ENCODE peak calls at places on chromosomes 7 and 10, in four cellular contexts. D is SK-N-SH, Z is H1, O is GM12878. X is an unnamed sample.

GRCh38 chr7:50285259-50285658 is 19.3 kb upstream of the IKZF1 start:
- DNase-seq in O (no peak), Z (no peak), D (no peak), X (no peak)

GRCh38 chr10:21134645-21135395 is 237.7 kb upstream of the NEBL start:
- DNase-seq in Z (no peak), D (no peak), O (no peak), X (peak; percentile 27)

GRCh38 chr7:151611878-151612277 is 92.2 kb upstream of the RHEB start:
- DNase-seq in D (no peak), O (no peak), Z (no peak), X (no peak)

GRCh38 chr7:157758468-157759245 is 421.9 kb downstream of the DNAJB6 start:
- DNase-seq in D (no peak), Z (no peak), O (no peak), X (no peak)

GRCh38 chr10:111200505-111201186 is 123.8 kb downstream of the ADRA2A start:
- DNase-seq in D (no peak), O (no peak), Z (no peak), X (no peak)

GRCh38 chr7:117505238-117505637 is 25.4 kb downstream of the CFTR start:
- DNase-seq in O (no peak), Z (no peak), D (no peak), X (no peak)

GRCh38 chr10:7787150-7787856 is 490 bp downstream of the KIN start:
- DNase-seq in D (no peak), O (no peak), Z (no peak), X (no peak)

GRCh38 chr10:10397906-10398305 is 619.8 kb upstream of the CELF2 start:
- DNase-seq in Z (no peak), D (no peak), O (no peak), X (no peak)

GRCh38 chr7:3158501-3158900 is 114.8 kb upstream of the CARD11 start:
- DNase-seq in Z (no peak), D (no peak), O (no peak), X (no peak)

DNA sequence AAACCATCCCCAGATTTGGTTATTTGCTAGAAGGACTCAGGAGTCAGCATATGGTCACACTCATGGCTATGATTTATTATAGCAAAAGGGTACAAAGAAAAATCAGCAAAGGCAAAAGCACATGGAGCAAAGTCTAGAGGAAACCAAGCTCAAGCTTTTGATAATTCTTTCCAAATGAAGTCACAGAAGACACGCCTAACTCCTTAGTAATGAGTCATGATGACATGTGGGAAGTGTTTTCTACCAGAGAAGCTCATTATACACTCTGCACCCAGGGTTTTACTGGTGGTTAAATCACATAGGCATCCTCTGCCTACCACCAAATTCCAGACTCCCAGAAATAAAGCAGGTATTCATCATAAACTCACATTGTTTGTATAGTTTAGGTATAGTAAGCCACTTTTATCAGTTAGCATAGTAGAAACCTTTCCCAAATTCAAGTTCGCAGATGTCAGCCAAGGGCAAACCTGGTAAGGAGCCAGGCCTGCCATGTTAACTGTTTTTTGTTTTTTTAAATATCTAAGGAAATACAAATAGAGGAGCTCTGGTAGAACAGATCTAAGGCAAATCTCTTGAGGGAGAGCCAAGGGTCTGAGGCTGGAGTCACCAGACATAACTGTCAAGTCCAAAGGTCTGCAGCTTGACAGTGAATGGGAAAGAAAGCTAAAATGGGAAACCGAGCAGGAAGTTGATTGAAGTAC is 15.4 kb upstream of the HIBADH start:
- DNase-seq in D (no peak), Z (no peak), O (no peak), X (peak; percentile 83)
- TF ChIP-seq TCF12 in D (peak; percentile 93), Z (no peak), O (no peak), X (no peak)

GRCh38 chr7:6395898-6396582 is 51.7 kb downstream of the DAGLB start:
- DNase-seq in Z (no peak), O (no peak), D (no peak), X (no peak)

GRCh38 chr7:6402041-6402440 is 45.7 kb downstream of the DAGLB start:
- DNase-seq in D (no peak), O (no peak), Z (no peak), X (no peak)

GRCh38 chr7:6401536-6401935 is 46.2 kb downstream of the DAGLB start:
- DNase-seq in D (no peak), O (no peak), Z (no peak), X (no peak)

GRCh38 chr7:6399351-6399750 is 48.4 kb downstream of the DAGLB start:
- DNase-seq in O (no peak), D (no peak), Z (no peak), X (no peak)

DNA sequence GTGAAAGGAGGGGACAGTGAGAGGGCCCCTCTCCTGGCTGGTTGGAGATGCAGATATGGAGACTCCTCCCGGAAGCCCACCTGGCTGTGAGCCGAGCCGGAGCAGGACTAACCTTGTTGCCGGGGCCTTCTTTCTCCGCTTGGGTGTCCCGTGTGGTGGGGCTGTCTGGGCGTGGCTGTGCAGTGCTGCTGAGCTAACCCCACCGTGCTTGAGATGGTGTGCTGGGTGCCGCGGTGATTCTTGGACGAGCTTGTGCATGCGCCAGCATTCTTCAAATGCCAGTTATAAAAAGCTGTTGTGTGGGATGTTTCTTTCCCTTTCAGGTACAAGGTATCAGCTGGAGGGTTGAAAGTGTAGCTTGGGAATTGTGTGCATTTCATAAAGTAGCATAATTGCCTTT is 48.8 kb downstream of the DAGLB start:
- DNase-seq in Z (no peak), O (no peak), D (no peak), X (no peak)
- TF ChIP-seq TCF12 in Z (no peak), O (no peak), D (no peak), X (no peak)

GRCh38 chr7:33918401-33919120 is 13.2 kb downstream of the BMPER start:
- DNase-seq in D (no peak), O (no peak), Z (no peak), X (no peak)
- TF ChIP-seq TCF12 in D (no peak), O (no peak), Z (no peak), X (no peak)

GRCh38 chr7:134811798-134812197 is 32.4 kb downstream of the CALD1 start:
- DNase-seq in O (no peak), Z (no peak), D (no peak), X (no peak)
- TF ChIP-seq TCF12 in O (no peak), Z (no peak), D (peak; percentile 72), X (no peak)

DNA sequence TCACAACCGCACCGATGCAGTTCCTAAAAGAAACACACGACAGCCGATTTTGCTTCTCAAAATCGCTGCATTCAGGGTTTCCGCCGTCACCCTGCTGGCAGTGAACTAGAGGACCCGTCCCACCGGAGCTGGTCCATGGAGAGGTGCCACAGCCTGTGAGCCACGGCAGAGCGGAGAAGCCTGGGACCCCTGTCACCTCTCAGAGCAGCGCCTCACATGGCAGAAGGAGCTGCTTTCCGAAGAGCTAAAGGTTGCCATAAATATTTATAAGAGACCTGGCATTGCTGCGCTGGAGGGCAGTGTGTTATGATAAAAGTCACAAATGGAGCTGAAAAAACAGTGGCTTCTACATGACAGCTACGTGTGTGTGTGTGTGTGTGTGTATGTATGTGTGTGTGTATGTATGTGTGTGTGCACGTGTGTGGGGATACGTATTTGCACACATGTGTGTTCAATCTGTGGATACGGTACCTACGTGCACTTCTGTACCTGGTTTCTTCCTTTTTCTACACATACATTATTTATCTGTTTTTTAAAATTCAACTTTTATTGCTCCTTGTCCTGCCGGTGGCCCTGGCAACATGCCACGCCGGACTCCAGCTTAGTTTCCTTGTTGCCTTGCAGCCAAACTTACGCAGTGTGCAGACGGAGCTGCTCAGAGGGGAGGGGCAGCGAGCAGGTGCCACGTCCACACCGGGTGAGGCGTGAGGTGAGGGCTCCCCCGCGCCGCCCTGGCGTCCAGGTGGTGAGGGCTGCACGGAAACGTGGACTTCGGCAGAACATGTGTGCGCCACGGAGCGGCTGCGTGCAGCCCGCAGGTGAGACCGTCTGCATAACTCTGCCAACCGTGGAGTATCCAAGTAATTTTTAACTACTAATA is 115.2 kb upstream of the PITRM1 start:
- DNase-seq in O (no peak), D (no peak), Z (no peak), X (no peak)
- TF ChIP-seq TCF12 in O (no peak), D (no peak), Z (no peak), X (no peak)

GRCh38 chr7:78383096-78383495 is 584.5 kb downstream of the PHTF2 start:
- DNase-seq in Z (no peak), O (no peak), D (no peak), X (no peak)

GRCh38 chr7:78377532-78377931 is 579.0 kb downstream of the PHTF2 start:
- DNase-seq in O (no peak), Z (no peak), D (no peak), X (no peak)

DNA sequence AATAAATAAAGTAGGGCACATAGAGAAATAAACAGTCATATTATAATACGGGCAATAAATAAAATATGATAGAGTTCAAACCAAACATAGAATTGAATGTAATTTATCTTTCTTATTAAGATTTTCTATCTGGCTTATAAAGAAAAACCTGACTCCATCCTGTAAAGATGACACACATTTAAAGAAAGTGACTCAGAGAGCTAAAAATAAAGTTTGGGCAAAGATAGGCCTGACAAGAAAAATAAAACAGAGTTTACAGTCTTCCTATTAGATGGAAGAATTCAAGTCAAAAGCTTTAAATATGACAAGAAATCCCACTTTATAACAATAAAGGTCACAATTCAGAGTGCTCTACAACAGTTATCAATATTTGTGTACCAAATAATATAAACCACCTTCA is 580.6 kb downstream of the PHTF2 start:
- DNase-seq in Z (no peak), O (no peak), D (no peak), X (no peak)
- TF ChIP-seq TCF12 in Z (no peak), O (no peak), D (peak; percentile 67), X (no peak)

DNA sequence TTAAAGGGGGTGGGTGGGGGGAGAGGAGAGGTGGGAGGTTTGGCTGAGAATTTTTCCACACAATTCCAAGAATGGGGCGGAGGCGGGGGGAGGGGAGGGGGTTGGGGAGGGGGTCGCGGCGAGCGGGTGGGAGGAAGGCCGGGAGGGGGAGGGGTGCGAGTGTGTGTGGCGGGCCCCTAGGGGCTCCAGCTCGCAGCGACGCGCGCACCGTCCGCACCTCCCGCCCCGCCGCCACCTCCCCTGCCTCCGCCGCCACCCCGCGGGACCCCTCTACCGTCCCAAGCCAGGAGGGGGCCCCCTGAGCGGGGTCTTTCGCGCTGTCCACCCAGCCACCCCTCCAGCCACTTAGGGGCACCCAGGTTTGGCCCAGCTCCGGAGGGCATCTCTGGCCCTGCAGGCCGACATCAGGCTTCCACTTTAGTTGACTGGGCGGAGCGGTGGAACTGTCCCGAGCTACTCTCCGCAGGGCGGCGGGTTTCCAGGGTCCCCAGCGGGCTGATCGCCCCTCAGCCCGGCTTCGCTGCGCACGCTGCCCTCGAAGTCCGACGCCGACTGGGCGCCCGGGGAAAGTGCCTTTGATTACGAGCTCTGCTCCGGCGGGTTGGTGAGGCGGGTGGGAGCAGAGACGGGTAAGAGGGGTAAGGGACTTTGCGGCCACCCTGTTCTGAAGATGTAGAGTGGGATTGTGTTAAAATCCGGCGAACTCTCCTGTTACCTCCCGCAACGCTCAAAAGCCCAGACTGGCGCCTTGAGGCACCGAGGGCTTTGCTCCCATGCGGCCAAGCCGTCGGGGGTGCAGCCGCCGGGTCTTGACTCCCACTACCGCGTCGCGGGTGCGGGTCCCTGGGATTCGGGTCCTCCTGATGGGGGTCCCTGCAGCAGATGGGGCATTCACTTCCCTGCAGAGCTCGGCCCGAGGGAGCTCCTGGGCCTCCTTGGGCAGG is 1.8 kb upstream of the VAX1 start:
- DNase-seq in D (peak; percentile 45), Z (peak; percentile 77), O (peak; percentile 2), X (no peak)
- TF ChIP-seq TCF12 in D (no peak), Z (no peak), O (no peak), X (no peak)